ENCODE peak calls at places on chromosomes 11 and 22, in five cellular contexts. U is BE2C, E is kidney, H is body of pancreas, J is adrenal gland. G is an unnamed sample. For H3K4me1, the result is how much of the 10 kb centered on the place peaks cover.

GRCh38 chr22:37334461-37334858 is 52.2 kb downstream of the CYTH4 start:
- DNase-seq in E (no peak), J (no peak), H (no peak), U (no peak), G (no peak)

GRCh38 chr11:21564813-21565212 is 628.1 kb upstream of the ANO5 start:
- DNase-seq in J (no peak), E (no peak), U (no peak), H (no peak), G (no peak)

GRCh38 chr11:59172345-59173079 is 580 bp downstream of the DTX4 start:
- DNase-seq in E (peak), J (no peak), H (peak), U (no peak), G (no peak)

GRCh38 chr11:44861829-44862545 is 88.7 kb downstream of the TP53I11 start:
- DNase-seq in U (peak), J (peak), E (peak), H (peak), G (peak)

GRCh38 chr11:86460461-86461404 is 86.0 kb downstream of the CCDC81 start:
- DNase-seq in U (no peak), H (no peak), J (no peak), E (no peak), G (no peak)

GRCh38 chr22:22210375-22210774 is 34.2 kb upstream of the VPREB1 start:
- DNase-seq in U (no peak), E (peak), H (no peak), J (no peak), G (no peak)

GRCh38 chr22:48369789-48370507 is 1457.7 kb downstream of the BRD1 start:
- DNase-seq in H (no peak), J (no peak), U (no peak), E (no peak), G (peak)

GRCh38 chr11:65393513-65394079 is 7.2 kb downstream of the FRMD8 start:
- DNase-seq in H (no peak), U (no peak), E (no peak), J (no peak), G (no peak)

GRCh38 chr11:61024938-61025818 is 53.7 kb downstream of the CD6 start:
- DNase-seq in E (no peak), H (no peak), U (no peak), J (no peak), G (no peak)

GRCh38 chr11:61026121-61027031 is 54.9 kb downstream of the CD6 start:
- DNase-seq in H (peak), J (no peak), U (no peak), E (no peak), G (no peak)

GRCh38 chr11:61025819-61026120 is 54.3 kb downstream of the CD6 start:
- DNase-seq in J (no peak), U (no peak), H (no peak), E (no peak), G (no peak)

GRCh38 chr11:61028135-61028729 is 56.8 kb downstream of the CD6 start:
- DNase-seq in J (no peak), H (no peak), E (no peak), U (no peak), G (no peak)

GRCh38 chr11:61027141-61027840 is 55.8 kb downstream of the CD6 start:
- DNase-seq in H (no peak), U (no peak), E (no peak), J (no peak), G (no peak)
- H3K4me1 ChIP-seq in H (under half), U (under half), E (under half), J (under half), G (under half)

GRCh38 chr22:42680648-42681047 is 31.5 kb upstream of the CYB5R3 start:
- DNase-seq in J (peak), E (no peak), U (no peak), H (peak), G (no peak)

GRCh38 chr22:42684462-42685195 is 35.4 kb upstream of the CYB5R3 start:
- DNase-seq in H (peak), U (no peak), E (peak), J (no peak), G (no peak)

GRCh38 chr22:42683599-42684283 is 34.5 kb upstream of the CYB5R3 start:
- DNase-seq in E (peak), H (peak), U (peak), J (no peak), G (no peak)

GRCh38 chr22:42678894-42679293 is 29.7 kb upstream of the CYB5R3 start:
- DNase-seq in E (no peak), J (no peak), H (no peak), U (no peak), G (no peak)

GRCh38 chr22:42682113-42682851 is 33.1 kb upstream of the CYB5R3 start:
- DNase-seq in H (no peak), J (no peak), E (no peak), U (no peak), G (no peak)
- H3K4me1 ChIP-seq in H (under half), J (under half), E (half or more), U (under half), G (under half)

GRCh38 chr11:693415-693831 is 1.6 kb downstream of the DEAF1 start:
- DNase-seq in J (no peak), U (no peak), E (no peak), H (no peak), G (no peak)

GRCh38 chr11:690738-691633 is 4.0 kb downstream of the DEAF1 start:
- DNase-seq in U (no peak), E (no peak), H (peak), J (no peak), G (no peak)

GRCh38 chr11:693887-694562 is 997 bp downstream of the DEAF1 start:
- DNase-seq in H (peak), J (no peak), E (peak), U (no peak), G (no peak)

GRCh38 chr11:692824-693414 is 2.1 kb downstream of the DEAF1 start:
- DNase-seq in U (no peak), J (no peak), E (no peak), H (peak), G (no peak)

DNA sequence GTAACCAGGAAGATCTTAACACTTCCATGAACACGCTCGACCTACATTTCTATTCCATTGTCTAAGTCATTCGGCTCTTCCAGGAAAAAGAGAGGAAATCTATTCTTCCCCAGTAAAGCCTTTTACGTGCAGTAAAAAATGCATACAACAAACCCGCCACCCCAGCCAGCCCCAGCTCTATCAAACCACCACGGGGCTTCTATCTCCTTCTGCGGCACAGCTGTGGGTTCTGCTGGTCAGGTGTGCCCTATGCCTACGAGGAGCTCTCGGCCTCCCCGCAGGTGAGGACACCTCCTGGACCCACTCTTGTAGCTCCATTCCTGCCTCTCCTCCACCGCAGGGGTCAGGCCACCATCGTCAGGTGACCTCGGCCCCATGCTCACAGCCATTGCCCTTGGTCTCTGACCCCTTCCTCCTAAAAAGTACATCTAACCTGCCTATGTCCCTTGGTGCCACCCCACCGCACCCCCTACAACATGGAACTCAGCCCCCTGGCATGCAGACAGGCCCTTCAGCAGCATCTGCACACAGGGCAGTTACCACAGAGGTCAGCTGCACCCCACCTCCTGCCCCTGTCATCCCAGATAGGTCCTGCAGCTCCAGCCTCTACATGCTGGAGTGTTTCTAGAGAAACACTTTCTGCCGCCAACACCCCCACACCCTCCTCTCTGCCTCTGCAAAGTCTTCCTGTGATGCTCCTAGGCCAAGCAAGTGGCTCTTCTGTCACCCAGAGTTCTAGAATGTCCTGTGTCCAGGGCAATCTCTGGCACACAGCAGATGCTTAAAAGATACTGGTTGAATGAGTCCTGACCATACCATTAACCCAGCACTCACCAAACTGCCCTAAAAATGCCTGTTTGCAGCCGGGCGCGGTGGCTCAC is 3.1 kb downstream of the DEAF1 start:
- DNase-seq in J (no peak), E (no peak), H (no peak), U (no peak), G (no peak)
- H3K4me1 ChIP-seq in J (under half), E (under half), H (under half), U (under half), G (under half)

DNA sequence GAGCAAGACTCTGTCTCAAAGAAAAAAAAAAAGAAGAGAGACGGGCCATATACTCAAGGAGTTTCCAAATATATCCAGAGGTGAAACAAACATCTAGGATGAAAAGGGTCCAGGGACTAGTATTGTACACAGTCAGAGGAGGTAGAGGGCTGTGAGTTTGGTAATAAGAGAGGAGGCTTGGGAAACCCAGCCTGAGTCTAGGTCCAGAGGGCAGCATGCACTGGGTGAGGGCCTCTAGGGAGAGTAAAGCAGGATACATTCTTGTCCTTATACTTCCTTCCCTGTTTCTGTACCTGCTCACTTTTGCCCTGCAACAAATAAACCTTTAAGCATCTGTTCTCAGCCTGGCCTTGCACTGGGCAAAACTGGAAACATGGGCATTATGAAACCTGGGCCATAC is 31.5 kb downstream of the STIM1 start:
- DNase-seq in J (no peak), U (no peak), E (no peak), H (no peak), G (no peak)
- H3K4me1 ChIP-seq in J (under half), U (under half), E (under half), H (under half), G (under half)

DNA sequence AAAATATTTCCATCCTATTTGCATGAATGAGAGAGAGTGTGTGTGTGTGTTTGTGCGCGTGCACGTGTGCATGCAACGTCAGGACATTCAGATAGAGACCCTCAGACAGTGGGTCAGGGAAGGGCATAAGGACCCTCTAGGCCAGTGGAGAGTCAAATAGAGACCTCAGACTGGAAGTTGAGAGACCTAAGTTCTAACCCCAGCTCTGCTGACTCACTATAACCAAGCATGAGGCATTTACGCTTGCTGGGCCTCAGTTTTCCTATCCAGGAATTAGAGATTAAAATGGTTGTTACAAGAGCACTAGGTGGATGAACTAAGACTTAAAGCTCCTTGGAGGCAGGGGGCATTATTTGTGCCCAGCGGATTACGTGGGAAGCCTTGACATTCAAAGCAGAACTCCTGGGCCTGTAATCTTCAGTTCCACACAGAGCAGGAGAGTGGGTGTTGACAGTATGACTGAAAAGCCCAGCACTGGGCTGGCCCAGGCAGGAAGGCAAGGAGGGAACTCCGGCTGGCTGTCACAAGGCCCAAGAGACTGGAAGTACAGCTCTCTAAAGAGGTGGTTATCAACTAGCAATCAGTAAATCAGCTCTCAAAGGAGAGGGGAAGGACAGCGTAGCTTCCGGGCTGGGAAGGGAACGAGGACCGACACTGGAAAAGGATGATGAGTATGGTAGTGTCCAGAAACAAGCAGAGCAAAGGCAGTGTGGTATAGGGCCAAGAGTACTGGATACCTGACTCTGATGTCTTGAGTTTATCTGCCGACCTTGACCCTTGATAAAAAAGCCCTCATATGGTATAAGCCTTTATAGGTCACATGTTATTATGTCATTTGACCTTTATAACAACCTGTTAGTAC is 9.2 kb downstream of the RHOG start:
- DNase-seq in J (peak), H (no peak), U (no peak), E (no peak), G (no peak)
- H3K4me1 ChIP-seq in J (under half), H (under half), U (under half), E (under half), G (under half)

GRCh38 chr11:126901783-126902182 is 98.8 kb downstream of the KIRREL3 start:
- DNase-seq in E (no peak), H (no peak), J (no peak), U (no peak), G (no peak)

GRCh38 chr11:126900349-126900748 is 100.2 kb downstream of the KIRREL3 start:
- DNase-seq in U (no peak), H (no peak), E (no peak), J (no peak), G (no peak)

GRCh38 chr11:126893796-126894195 is 106.8 kb downstream of the KIRREL3 start:
- DNase-seq in J (no peak), H (no peak), U (no peak), E (no peak), G (no peak)

GRCh38 chr11:126896025-126896424 is 104.5 kb downstream of the KIRREL3 start:
- DNase-seq in J (no peak), E (no peak), H (no peak), U (no peak), G (no peak)

DNA sequence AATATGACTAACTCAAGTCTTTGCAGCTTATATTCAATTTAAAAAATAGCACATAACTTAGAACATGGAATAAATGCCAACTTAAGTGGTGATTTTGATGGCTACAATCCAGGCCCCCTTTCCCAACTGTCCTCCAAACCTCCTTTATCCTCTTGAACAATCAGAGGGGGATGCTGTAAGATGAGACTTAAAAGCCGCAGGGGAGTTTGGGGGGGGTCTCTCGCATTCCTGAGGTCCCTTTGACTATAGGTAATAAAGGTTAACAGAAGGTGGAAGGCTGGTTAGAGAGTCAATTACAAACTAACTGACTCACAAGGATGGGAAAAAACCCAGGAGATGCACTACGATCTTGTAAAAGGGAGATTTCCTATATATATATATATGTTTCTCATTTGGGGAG is 101.8 kb downstream of the KIRREL3 start:
- DNase-seq in E (no peak), U (no peak), J (no peak), H (no peak), G (no peak)
- H3K4me1 ChIP-seq in E (under half), U (under half), J (under half), H (under half), G (under half)

GRCh38 chr22:49887074-49887471 is 31.2 kb downstream of the ALG12 start:
- DNase-seq in H (no peak), J (no peak), U (no peak), E (no peak), G (no peak)
- H3K4me1 ChIP-seq in H (under half), J (under half), U (under half), E (under half), G (under half)

GRCh38 chr22:40595497-40596234 is 40.9 kb downstream of the MRTFA start:
- DNase-seq in J (no peak), H (no peak), E (no peak), U (no peak), G (no peak)

GRCh38 chr22:40594924-40595323 is 41.6 kb downstream of the MRTFA start:
- DNase-seq in E (no peak), H (no peak), J (no peak), U (no peak), G (no peak)

GRCh38 chr22:40593460-40594273 is 42.9 kb downstream of the MRTFA start:
- DNase-seq in H (no peak), U (no peak), J (no peak), E (no peak), G (no peak)

GRCh38 chr22:40592352-40593113 is 44.0 kb downstream of the MRTFA start:
- DNase-seq in H (no peak), J (no peak), E (no peak), U (no peak), G (no peak)

GRCh38 chr22:40594346-40594745 is 42.2 kb downstream of the MRTFA start:
- DNase-seq in E (no peak), H (no peak), U (no peak), J (no peak), G (no peak)
- H3K4me1 ChIP-seq in E (under half), H (half or more), U (under half), J (under half), G (half or more)

DNA sequence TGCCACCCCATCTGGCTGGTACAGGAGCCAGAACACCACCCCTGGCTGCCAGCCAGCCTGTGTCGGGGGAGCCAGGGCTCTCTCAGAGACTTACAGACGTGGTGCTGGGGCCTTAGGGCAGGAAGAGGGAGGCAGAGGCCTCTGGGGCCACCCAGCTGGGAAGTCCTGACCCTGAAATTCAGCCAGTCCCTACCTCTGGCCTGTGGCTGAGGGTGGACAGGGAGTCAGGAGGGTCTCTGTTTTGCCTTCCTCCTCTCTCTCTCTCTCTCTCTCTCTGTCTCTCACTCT is 52.5 kb upstream of the CDON start:
- DNase-seq in J (no peak), E (peak), H (peak), U (peak), G (no peak)
- H3K4me1 ChIP-seq in J (under half), E (under half), H (under half), U (under half), G (under half)